ENCODE peak calls at places on chromosomes 7 and 10, in five cellular contexts. One of them, this sample, is unnamed.
A peak's percentile ranks its signal among the peaks of the same experiment; 100 is the strongest.

GRCh38 chr7:134643131-134643530 is 3.5 kb upstream of the BPGM start:
- DNase-seq in PC-3: peak; percentile 27
- DNase-seq in GM23248: no peak
- DNase-seq in SK-N-SH: no peak
- DNase-seq in MM.1S: no peak
- DNase-seq in this sample: no peak

GRCh38 chr10:47179291-47179647 is 120.7 kb upstream of the GDF10 start:
- DNase-seq in PC-3: no peak
- DNase-seq in GM23248: no peak
- DNase-seq in SK-N-SH: no peak
- DNase-seq in MM.1S: no peak
- DNase-seq in this sample: no peak

GRCh38 chr7:30260246-30260768 is 24.1 kb upstream of the ZNRF2 start:
- DNase-seq in PC-3: no peak
- DNase-seq in GM23248: no peak
- DNase-seq in SK-N-SH: no peak
- DNase-seq in MM.1S: no peak
- DNase-seq in this sample: no peak

GRCh38 chr10:3782099-3782455 is 2.9 kb downstream of the KLF6 start:
- DNase-seq in PC-3: no peak
- DNase-seq in GM23248: peak; percentile 69
- DNase-seq in SK-N-SH: no peak
- DNase-seq in MM.1S: no peak
- DNase-seq in this sample: no peak

GRCh38 chr10:121928528-121928884 is 675 bp upstream of the ATE1 start:
- DNase-seq in PC-3: peak; percentile 26
- DNase-seq in GM23248: peak; percentile 60
- DNase-seq in SK-N-SH: no peak
- DNase-seq in MM.1S: peak; percentile 27
- DNase-seq in this sample: peak; percentile 50

GRCh38 chr7:151304856-151305255 is 36.8 kb upstream of the NUB1 start:
- DNase-seq in PC-3: peak; percentile 2
- DNase-seq in GM23248: peak; percentile 30
- DNase-seq in SK-N-SH: no peak
- DNase-seq in MM.1S: no peak
- DNase-seq in this sample: no peak

GRCh38 chr7:371779-372545 is 82.0 kb downstream of the FOXL3 start:
- DNase-seq in PC-3: no peak
- DNase-seq in GM23248: peak; percentile 16
- DNase-seq in SK-N-SH: no peak
- DNase-seq in MM.1S: no peak
- DNase-seq in this sample: no peak

GRCh38 chr7:96238474-96238873 is 83.4 kb downstream of the SLC25A13 start:
- DNase-seq in PC-3: no peak
- DNase-seq in GM23248: no peak
- DNase-seq in SK-N-SH: no peak
- DNase-seq in MM.1S: no peak
- DNase-seq in this sample: no peak

GRCh38 chr10:114499630-114500190 is 95.4 kb upstream of the AFAP1L2 start:
- DNase-seq in PC-3: peak; percentile 43
- DNase-seq in GM23248: no peak
- DNase-seq in SK-N-SH: no peak
- DNase-seq in MM.1S: peak; percentile 10
- DNase-seq in this sample: peak; percentile 70

GRCh38 chr7:8325067-8325466 is 63.1 kb upstream of the ICA1 start:
- DNase-seq in PC-3: peak; percentile 32
- DNase-seq in GM23248: no peak
- DNase-seq in SK-N-SH: no peak
- DNase-seq in MM.1S: no peak
- DNase-seq in this sample: no peak

GRCh38 chr7:99224263-99224947 is 16.5 kb upstream of the KPNA7 start:
- DNase-seq in PC-3: peak; percentile 95
- DNase-seq in GM23248: peak; percentile 47
- DNase-seq in SK-N-SH: no peak
- DNase-seq in MM.1S: no peak
- DNase-seq in this sample: no peak

GRCh38 chr10:101563007-101563406 is 25.1 kb downstream of the POLL start:
- DNase-seq in PC-3: no peak
- DNase-seq in GM23248: no peak
- DNase-seq in SK-N-SH: no peak
- DNase-seq in MM.1S: no peak
- DNase-seq in this sample: no peak

GRCh38 chr10:63210611-63211196 is 77.6 kb downstream of the NRBF2 start:
- DNase-seq in PC-3: no peak
- DNase-seq in GM23248: no peak
- DNase-seq in SK-N-SH: no peak
- DNase-seq in MM.1S: no peak
- DNase-seq in this sample: no peak

GRCh38 chr7:4179616-4180380 is 502.3 kb upstream of the FOXK1 start:
- DNase-seq in PC-3: no peak
- DNase-seq in GM23248: no peak
- DNase-seq in SK-N-SH: no peak
- DNase-seq in MM.1S: no peak
- DNase-seq in this sample: no peak

GRCh38 chr7:4177001-4177400 is 505.1 kb upstream of the FOXK1 start:
- DNase-seq in PC-3: no peak
- DNase-seq in GM23248: no peak
- DNase-seq in SK-N-SH: no peak
- DNase-seq in MM.1S: no peak
- DNase-seq in this sample: no peak

GRCh38 chr7:4178887-4179286 is 503.2 kb upstream of the FOXK1 start:
- DNase-seq in PC-3: no peak
- DNase-seq in GM23248: no peak
- DNase-seq in SK-N-SH: no peak
- DNase-seq in MM.1S: no peak
- DNase-seq in this sample: no peak

GRCh38 chr7:4175346-4175973 is 506.6 kb upstream of the FOXK1 start:
- DNase-seq in PC-3: no peak
- DNase-seq in GM23248: no peak
- DNase-seq in SK-N-SH: no peak
- DNase-seq in MM.1S: no peak
- DNase-seq in this sample: no peak

GRCh38 chr7:4178416-4178815 is 503.7 kb upstream of the FOXK1 start:
- DNase-seq in PC-3: no peak
- DNase-seq in GM23248: no peak
- DNase-seq in SK-N-SH: no peak
- DNase-seq in MM.1S: no peak
- DNase-seq in this sample: no peak
- H3K9ac ChIP-seq in PC-3: no peak overlapping the region
- H3K9ac ChIP-seq in GM23248: no peak overlapping the region
- H3K9ac ChIP-seq in SK-N-SH: no peak overlapping the region
- H3K9ac ChIP-seq in MM.1S: no peak overlapping the region
- H3K9ac ChIP-seq in this sample: no peak overlapping the region

DNA sequence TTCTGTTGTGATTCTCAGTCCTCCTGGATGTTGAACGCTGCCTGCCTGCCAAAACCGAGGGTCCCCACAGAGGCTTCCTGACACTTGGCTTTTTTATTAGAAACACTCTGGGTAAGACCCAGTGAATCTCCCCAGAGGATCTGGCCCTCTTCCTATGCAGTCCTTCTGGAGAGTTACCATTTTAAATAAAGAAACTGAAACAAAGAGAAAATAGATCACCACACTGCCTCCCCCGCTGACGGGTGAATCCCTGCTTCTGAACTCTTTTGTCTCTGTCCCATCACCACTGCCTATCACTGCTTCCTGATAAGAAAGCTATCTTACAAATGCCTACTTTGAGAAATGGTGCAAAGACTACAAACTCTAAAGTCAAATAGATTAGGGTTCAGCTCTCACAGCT is 79.4 kb upstream of the PPP1R3C start:
- DNase-seq in PC-3: no peak
- DNase-seq in GM23248: no peak
- DNase-seq in SK-N-SH: no peak
- DNase-seq in MM.1S: peak; percentile 50
- DNase-seq in this sample: no peak
- H3K4me3 ChIP-seq in PC-3: no peak overlapping the region
- H3K4me3 ChIP-seq in GM23248: peak overlapping the region; percentile 25
- H3K4me3 ChIP-seq in SK-N-SH: no peak overlapping the region
- H3K4me3 ChIP-seq in MM.1S: peak overlapping the region; percentile 63
- H3K4me3 ChIP-seq in this sample: no peak overlapping the region

DNA sequence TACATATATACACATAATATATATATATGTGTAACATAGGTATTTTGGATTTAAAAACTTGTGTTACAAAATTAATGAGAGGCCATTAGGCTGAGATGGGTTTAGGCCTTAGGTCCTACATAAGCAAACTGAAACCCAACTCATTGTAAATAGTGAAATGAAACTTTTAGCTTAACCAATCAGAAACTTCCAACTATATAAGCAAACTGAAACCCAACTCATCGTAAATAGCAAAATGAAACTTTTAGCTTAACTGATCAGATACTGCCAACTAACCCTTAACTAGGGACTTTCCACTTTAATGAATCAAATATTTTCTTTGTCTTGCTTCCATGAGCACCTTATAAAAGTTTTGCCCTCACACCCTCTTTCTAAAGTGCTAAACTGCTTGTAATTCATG is 17.3 kb upstream of the SAMD9L start:
- DNase-seq in PC-3: no peak
- DNase-seq in GM23248: no peak
- DNase-seq in SK-N-SH: no peak
- DNase-seq in MM.1S: peak; percentile 98
- DNase-seq in this sample: no peak
- H3K9me2 ChIP-seq in PC-3: no peaks in the 10 kb centered on the region
- H3K9me2 ChIP-seq in GM23248: no peaks in the 10 kb centered on the region
- H3K9me2 ChIP-seq in SK-N-SH: peaks cover 2% of the 10 kb centered on the region
- H3K9me2 ChIP-seq in MM.1S: no peaks in the 10 kb centered on the region
- H3K9me2 ChIP-seq in this sample: no peaks in the 10 kb centered on the region

GRCh38 chr10:124527996-124528395 is 66.4 kb downstream of the LHPP start:
- DNase-seq in PC-3: no peak
- DNase-seq in GM23248: no peak
- DNase-seq in SK-N-SH: no peak
- DNase-seq in MM.1S: no peak
- DNase-seq in this sample: no peak
- H3K9ac ChIP-seq in PC-3: no peak overlapping the region
- H3K9ac ChIP-seq in GM23248: no peak overlapping the region
- H3K9ac ChIP-seq in SK-N-SH: no peak overlapping the region
- H3K9ac ChIP-seq in MM.1S: no peak overlapping the region
- H3K9ac ChIP-seq in this sample: no peak overlapping the region

GRCh38 chr10:52906046-52906445 is 133.5 kb upstream of the MBL2 start:
- DNase-seq in PC-3: peak; percentile 82
- DNase-seq in GM23248: no peak
- DNase-seq in SK-N-SH: no peak
- DNase-seq in MM.1S: no peak
- DNase-seq in this sample: no peak

GRCh38 chr10:52903397-52903938 is 130.9 kb upstream of the MBL2 start:
- DNase-seq in PC-3: no peak
- DNase-seq in GM23248: no peak
- DNase-seq in SK-N-SH: no peak
- DNase-seq in MM.1S: no peak
- DNase-seq in this sample: no peak

GRCh38 chr10:52911163-52911562 is 138.6 kb upstream of the MBL2 start:
- DNase-seq in PC-3: no peak
- DNase-seq in GM23248: no peak
- DNase-seq in SK-N-SH: no peak
- DNase-seq in MM.1S: no peak
- DNase-seq in this sample: no peak

GRCh38 chr10:52908483-52908882 is 135.9 kb upstream of the MBL2 start:
- DNase-seq in PC-3: no peak
- DNase-seq in GM23248: no peak
- DNase-seq in SK-N-SH: no peak
- DNase-seq in MM.1S: no peak
- DNase-seq in this sample: no peak
- H3K4me3 ChIP-seq in PC-3: no peak overlapping the region
- H3K4me3 ChIP-seq in GM23248: no peak overlapping the region
- H3K4me3 ChIP-seq in SK-N-SH: no peak overlapping the region
- H3K4me3 ChIP-seq in MM.1S: no peak overlapping the region
- H3K4me3 ChIP-seq in this sample: no peak overlapping the region